ENCODE peak calls at places on chromosomes 6 and 20, in ten cellular contexts. One of them, this sample, is unnamed.
A peak's percentile ranks its signal among the peaks of the same experiment; 100 is the strongest.

GRCh38 chr6:69729870-69730449 is 66.8 kb downstream of the LMBRD1 start:
- DNase-seq in pancreas: no peak
- DNase-seq in fibroblast of lung: peak; percentile 25
- DNase-seq in heart left ventricle: no peak
- DNase-seq in endothelial cell of umbilical vein: peak; percentile 4
- DNase-seq in PC-9: no peak
- DNase-seq in transverse colon: no peak
- DNase-seq in tibial artery: no peak
- DNase-seq in left ventricle myocardium inferior: no peak
- DNase-seq in heart right ventricle: no peak
- DNase-seq in this sample: no peak

GRCh38 chr6:43695078-43695966 is 7.7 kb upstream of the MRPS18A start:
- DNase-seq in pancreas: no peak
- DNase-seq in fibroblast of lung: no peak
- DNase-seq in heart left ventricle: peak; percentile 43
- DNase-seq in endothelial cell of umbilical vein: no peak
- DNase-seq in PC-9: peak; percentile 78
- DNase-seq in transverse colon: peak; percentile 90
- DNase-seq in tibial artery: no peak
- DNase-seq in left ventricle myocardium inferior: peak; percentile 46
- DNase-seq in heart right ventricle: peak; percentile 55
- DNase-seq in this sample: peak; percentile 77

GRCh38 chr6:33249732-33250625 is 21.7 kb downstream of the VPS52 start:
- DNase-seq in pancreas: peak; percentile 21
- DNase-seq in fibroblast of lung: peak; percentile 72
- DNase-seq in heart left ventricle: peak; percentile 40
- DNase-seq in endothelial cell of umbilical vein: peak; percentile 52
- DNase-seq in PC-9: no peak
- DNase-seq in transverse colon: no peak
- DNase-seq in tibial artery: no peak
- DNase-seq in left ventricle myocardium inferior: no peak
- DNase-seq in heart right ventricle: peak; percentile 17
- DNase-seq in this sample: no peak

GRCh38 chr6:149497365-149497764 is 12.6 kb upstream of the ZC3H12D start:
- DNase-seq in pancreas: no peak
- DNase-seq in fibroblast of lung: no peak
- DNase-seq in heart left ventricle: no peak
- DNase-seq in endothelial cell of umbilical vein: no peak
- DNase-seq in PC-9: no peak
- DNase-seq in transverse colon: no peak
- DNase-seq in tibial artery: no peak
- DNase-seq in left ventricle myocardium inferior: no peak
- DNase-seq in heart right ventricle: no peak
- DNase-seq in this sample: no peak

GRCh38 chr6:105320766-105321165 is 82.1 kb downstream of the PREP start:
- DNase-seq in pancreas: no peak
- DNase-seq in fibroblast of lung: no peak
- DNase-seq in heart left ventricle: no peak
- DNase-seq in endothelial cell of umbilical vein: no peak
- DNase-seq in PC-9: no peak
- DNase-seq in transverse colon: no peak
- DNase-seq in tibial artery: no peak
- DNase-seq in left ventricle myocardium inferior: no peak
- DNase-seq in heart right ventricle: no peak
- DNase-seq in this sample: no peak

GRCh38 chr6:130274007-130274406 is 51.3 kb upstream of the SAMD3 start:
- DNase-seq in pancreas: no peak
- DNase-seq in fibroblast of lung: no peak
- DNase-seq in heart left ventricle: no peak
- DNase-seq in endothelial cell of umbilical vein: no peak
- DNase-seq in PC-9: no peak
- DNase-seq in transverse colon: no peak
- DNase-seq in tibial artery: no peak
- DNase-seq in left ventricle myocardium inferior: no peak
- DNase-seq in heart right ventricle: no peak
- DNase-seq in this sample: no peak

GRCh38 chr20:44646641-44647274 is 4.7 kb downstream of the ADA start:
- DNase-seq in pancreas: no peak
- DNase-seq in fibroblast of lung: peak; percentile 49
- DNase-seq in heart left ventricle: no peak
- DNase-seq in endothelial cell of umbilical vein: peak; percentile 68
- DNase-seq in PC-9: no peak
- DNase-seq in transverse colon: peak; percentile 36
- DNase-seq in tibial artery: no peak
- DNase-seq in left ventricle myocardium inferior: no peak
- DNase-seq in heart right ventricle: no peak
- DNase-seq in this sample: peak; percentile 75

GRCh38 chr6:158376650-158377081 is 64.4 kb downstream of the TULP4 start:
- DNase-seq in pancreas: no peak
- DNase-seq in fibroblast of lung: no peak
- DNase-seq in heart left ventricle: peak; percentile 12
- DNase-seq in endothelial cell of umbilical vein: no peak
- DNase-seq in PC-9: no peak
- DNase-seq in transverse colon: no peak
- DNase-seq in tibial artery: no peak
- DNase-seq in left ventricle myocardium inferior: no peak
- DNase-seq in heart right ventricle: no peak
- DNase-seq in this sample: no peak

GRCh38 chr6:28311139-28311823 is 24.7 kb downstream of the ZSCAN31 start:
- DNase-seq in pancreas: no peak
- DNase-seq in fibroblast of lung: no peak
- DNase-seq in heart left ventricle: no peak
- DNase-seq in endothelial cell of umbilical vein: no peak
- DNase-seq in PC-9: no peak
- DNase-seq in transverse colon: no peak
- DNase-seq in tibial artery: no peak
- DNase-seq in left ventricle myocardium inferior: no peak
- DNase-seq in heart right ventricle: no peak
- DNase-seq in this sample: no peak

GRCh38 chr20:24568842-24569241 is 99.4 kb downstream of the SYNDIG1 start:
- DNase-seq in pancreas: no peak
- DNase-seq in fibroblast of lung: no peak
- DNase-seq in heart left ventricle: no peak
- DNase-seq in endothelial cell of umbilical vein: no peak
- DNase-seq in PC-9: no peak
- DNase-seq in transverse colon: no peak
- DNase-seq in tibial artery: no peak
- DNase-seq in left ventricle myocardium inferior: no peak
- DNase-seq in heart right ventricle: no peak
- DNase-seq in this sample: no peak

GRCh38 chr20:24571159-24571558 is 101.7 kb downstream of the SYNDIG1 start:
- DNase-seq in pancreas: no peak
- DNase-seq in fibroblast of lung: no peak
- DNase-seq in heart left ventricle: no peak
- DNase-seq in endothelial cell of umbilical vein: no peak
- DNase-seq in PC-9: no peak
- DNase-seq in transverse colon: no peak
- DNase-seq in tibial artery: no peak
- DNase-seq in left ventricle myocardium inferior: no peak
- DNase-seq in heart right ventricle: no peak
- DNase-seq in this sample: no peak

GRCh38 chr20:24565952-24566351 is 96.5 kb downstream of the SYNDIG1 start:
- DNase-seq in pancreas: no peak
- DNase-seq in fibroblast of lung: no peak
- DNase-seq in heart left ventricle: no peak
- DNase-seq in endothelial cell of umbilical vein: no peak
- DNase-seq in PC-9: no peak
- DNase-seq in transverse colon: no peak
- DNase-seq in tibial artery: no peak
- DNase-seq in left ventricle myocardium inferior: no peak
- DNase-seq in heart right ventricle: no peak
- DNase-seq in this sample: no peak

GRCh38 chr20:24567508-24567907 is 98.1 kb downstream of the SYNDIG1 start:
- DNase-seq in pancreas: no peak
- DNase-seq in fibroblast of lung: no peak
- DNase-seq in heart left ventricle: no peak
- DNase-seq in endothelial cell of umbilical vein: no peak
- DNase-seq in PC-9: no peak
- DNase-seq in transverse colon: no peak
- DNase-seq in tibial artery: no peak
- DNase-seq in left ventricle myocardium inferior: no peak
- DNase-seq in heart right ventricle: no peak
- DNase-seq in this sample: no peak

DNA sequence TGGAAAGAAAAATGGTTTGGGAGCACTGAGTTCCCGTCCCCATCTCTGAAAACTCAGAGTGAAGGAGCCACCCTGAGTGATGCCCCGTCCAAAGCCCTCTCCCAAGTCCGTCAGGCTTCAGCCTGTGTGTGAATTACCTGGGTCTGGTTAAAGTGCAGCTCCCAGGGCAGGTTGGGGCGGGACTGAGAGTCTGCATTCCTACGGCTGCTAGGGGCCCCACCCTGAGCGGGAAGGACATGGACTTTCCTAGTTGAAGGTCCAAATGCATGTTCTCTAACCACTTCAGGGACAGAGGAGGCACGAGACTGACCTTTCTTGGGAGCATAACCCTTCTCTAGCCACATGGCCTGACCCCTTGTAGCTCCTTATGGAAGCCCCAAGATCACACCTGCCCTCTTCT is 97.2 kb downstream of the SYNDIG1 start:
- DNase-seq in pancreas: no peak
- DNase-seq in fibroblast of lung: no peak
- DNase-seq in heart left ventricle: no peak
- DNase-seq in endothelial cell of umbilical vein: no peak
- DNase-seq in PC-9: no peak
- DNase-seq in transverse colon: no peak
- DNase-seq in tibial artery: no peak
- DNase-seq in left ventricle myocardium inferior: no peak
- DNase-seq in heart right ventricle: no peak
- DNase-seq in this sample: no peak
- H3K27me3 ChIP-seq in pancreas: no peaks in the 10 kb centered on the region
- H3K27me3 ChIP-seq in fibroblast of lung: no peaks in the 10 kb centered on the region
- H3K27me3 ChIP-seq in heart left ventricle: no peaks in the 10 kb centered on the region
- H3K27me3 ChIP-seq in endothelial cell of umbilical vein: no peaks in the 10 kb centered on the region
- H3K27me3 ChIP-seq in PC-9: no peaks in the 10 kb centered on the region
- H3K27me3 ChIP-seq in transverse colon: no peaks in the 10 kb centered on the region
- H3K27me3 ChIP-seq in tibial artery: no peaks in the 10 kb centered on the region
- H3K27me3 ChIP-seq in left ventricle myocardium inferior: no peaks in the 10 kb centered on the region
- H3K27me3 ChIP-seq in heart right ventricle: no peaks in the 10 kb centered on the region
- H3K27me3 ChIP-seq in this sample: no peaks in the 10 kb centered on the region

DNA sequence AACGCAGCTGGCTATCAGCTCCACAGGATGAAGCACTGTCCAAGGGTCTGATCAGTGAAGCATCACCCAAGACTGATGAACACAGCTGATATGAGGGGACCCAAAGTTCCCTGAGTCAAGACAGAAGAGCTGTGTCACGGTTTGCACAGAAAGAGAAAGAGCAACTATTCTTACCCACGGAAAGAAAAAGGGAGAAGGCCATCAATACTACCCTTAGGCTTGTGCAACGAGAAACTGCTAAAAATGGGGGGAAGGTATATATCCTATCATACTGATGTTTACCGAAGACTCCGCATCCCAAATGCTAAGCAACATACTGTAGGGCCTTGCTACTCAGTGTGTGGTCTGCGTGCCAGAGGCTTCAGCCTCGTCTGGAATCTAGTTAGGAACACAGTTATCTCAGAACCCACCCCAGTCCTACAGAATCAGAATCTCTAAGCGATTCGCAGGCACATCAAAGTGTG is 665 bp downstream of the FASTKD5 start:
- DNase-seq in pancreas: no peak
- DNase-seq in fibroblast of lung: peak; percentile 19
- DNase-seq in heart left ventricle: no peak
- DNase-seq in endothelial cell of umbilical vein: no peak
- DNase-seq in PC-9: no peak
- DNase-seq in transverse colon: no peak
- DNase-seq in tibial artery: no peak
- DNase-seq in left ventricle myocardium inferior: no peak
- DNase-seq in heart right ventricle: no peak
- DNase-seq in this sample: no peak
- H3K4me1 ChIP-seq in pancreas: peaks cover 24% of the 10 kb centered on the region
- H3K4me1 ChIP-seq in fibroblast of lung: peaks cover 2% of the 10 kb centered on the region
- H3K4me1 ChIP-seq in heart left ventricle: peaks cover 39% of the 10 kb centered on the region
- H3K4me1 ChIP-seq in endothelial cell of umbilical vein: peaks cover 14% of the 10 kb centered on the region
- H3K4me1 ChIP-seq in PC-9: peaks cover 21% of the 10 kb centered on the region
- H3K4me1 ChIP-seq in transverse colon: peaks cover 17% of the 10 kb centered on the region
- H3K4me1 ChIP-seq in tibial artery: no peaks in the 10 kb centered on the region
- H3K4me1 ChIP-seq in left ventricle myocardium inferior: peaks cover 65% of the 10 kb centered on the region
- H3K4me1 ChIP-seq in heart right ventricle: peaks cover 42% of the 10 kb centered on the region
- H3K4me1 ChIP-seq in this sample: peaks cover 32% of the 10 kb centered on the region

DNA sequence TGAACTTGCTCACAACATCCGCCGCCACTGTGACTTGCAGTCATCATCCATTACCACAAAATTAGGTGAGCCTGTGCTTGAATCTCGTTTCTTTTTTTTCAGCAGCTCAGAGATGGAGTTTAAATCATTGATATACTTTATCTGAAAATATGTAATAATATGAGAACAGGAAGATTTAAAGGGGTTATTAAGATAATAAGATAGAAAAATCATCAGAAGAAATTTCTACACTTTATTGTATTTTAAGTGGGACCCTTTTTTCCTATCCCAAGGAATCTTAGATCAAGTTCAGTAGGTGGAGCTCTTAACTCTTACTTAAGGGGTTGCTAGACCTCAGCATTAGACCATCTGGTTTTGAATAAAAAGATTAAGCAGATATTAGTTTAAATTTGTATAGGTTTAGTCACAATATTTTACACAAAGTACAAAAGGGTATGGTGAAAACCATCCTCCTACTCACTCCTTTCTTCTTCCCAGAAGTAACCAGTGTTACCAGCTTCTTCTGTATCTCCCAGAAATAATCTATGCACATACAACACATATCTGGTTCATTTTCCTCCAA is 9.4 kb upstream of the NCOA7 start:
- DNase-seq in pancreas: no peak
- DNase-seq in fibroblast of lung: peak; percentile 67
- DNase-seq in heart left ventricle: no peak
- DNase-seq in endothelial cell of umbilical vein: no peak
- DNase-seq in PC-9: no peak
- DNase-seq in transverse colon: peak; percentile 37
- DNase-seq in tibial artery: peak; percentile 51
- DNase-seq in left ventricle myocardium inferior: no peak
- DNase-seq in heart right ventricle: no peak
- DNase-seq in this sample: no peak
- TF ChIP-seq CTCF in pancreas: no peak
- TF ChIP-seq CTCF in fibroblast of lung: no peak
- TF ChIP-seq CTCF in heart left ventricle: no peak
- TF ChIP-seq CTCF in endothelial cell of umbilical vein: no peak
- TF ChIP-seq CTCF in PC-9: peak; percentile 52
- TF ChIP-seq CTCF in transverse colon: no peak
- TF ChIP-seq CTCF in tibial artery: no peak
- TF ChIP-seq CTCF in left ventricle myocardium inferior: no peak
- TF ChIP-seq CTCF in heart right ventricle: peak; percentile 43
- TF ChIP-seq CTCF in this sample: no peak

DNA sequence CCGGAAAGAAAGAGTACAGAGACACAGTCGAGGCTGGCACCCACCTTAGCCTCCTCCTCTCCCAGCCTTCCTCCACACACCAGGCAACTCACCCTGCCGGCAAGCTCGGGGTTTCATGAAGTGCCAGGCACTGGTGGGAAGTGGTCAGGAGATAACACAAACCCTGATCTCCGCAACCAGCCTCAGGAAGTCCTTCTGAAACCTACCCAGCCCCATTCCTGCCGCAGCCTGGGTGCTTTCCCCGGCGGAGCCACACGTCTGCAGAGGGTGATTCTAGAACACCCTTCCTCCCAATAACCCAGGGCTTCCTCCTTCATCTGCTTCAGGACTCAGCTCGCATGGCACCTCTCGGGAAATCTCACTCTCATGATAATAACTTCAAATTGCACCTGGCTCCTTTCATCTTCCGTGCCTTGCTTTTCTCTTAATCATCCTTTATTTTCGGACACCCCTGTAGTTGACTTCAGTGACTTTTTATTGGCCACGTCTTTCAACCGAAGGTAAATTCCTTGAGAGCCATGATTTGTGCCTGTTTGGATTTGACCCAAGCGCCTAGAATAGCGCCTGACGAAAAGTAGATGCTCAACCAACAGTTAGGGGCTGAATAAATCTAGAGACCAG is 8.7 kb upstream of the HLA-E start:
- DNase-seq in pancreas: no peak
- DNase-seq in fibroblast of lung: no peak
- DNase-seq in heart left ventricle: no peak
- DNase-seq in endothelial cell of umbilical vein: no peak
- DNase-seq in PC-9: no peak
- DNase-seq in transverse colon: no peak
- DNase-seq in tibial artery: no peak
- DNase-seq in left ventricle myocardium inferior: no peak
- DNase-seq in heart right ventricle: no peak
- DNase-seq in this sample: no peak
- H3K27me3 ChIP-seq in pancreas: no peaks in the 10 kb centered on the region
- H3K27me3 ChIP-seq in fibroblast of lung: peaks cover 19% of the 10 kb centered on the region
- H3K27me3 ChIP-seq in heart left ventricle: peaks cover 69% of the 10 kb centered on the region
- H3K27me3 ChIP-seq in endothelial cell of umbilical vein: peaks cover 36% of the 10 kb centered on the region
- H3K27me3 ChIP-seq in PC-9: peaks cover 54% of the 10 kb centered on the region
- H3K27me3 ChIP-seq in transverse colon: peaks cover 79% of the 10 kb centered on the region
- H3K27me3 ChIP-seq in tibial artery: peaks cover 56% of the 10 kb centered on the region
- H3K27me3 ChIP-seq in left ventricle myocardium inferior: peaks cover 74% of the 10 kb centered on the region
- H3K27me3 ChIP-seq in heart right ventricle: peaks cover 47% of the 10 kb centered on the region
- H3K27me3 ChIP-seq in this sample: peaks cover 6% of the 10 kb centered on the region